ENCODE peak calls at places on chromosomes 3 and 15, in six cellular contexts. A is esophagus muscularis mucosa; X is endodermal cell; W is colonic mucosa; Q is GM23248; P is CD8-positive, alpha-beta memory T cell. Z is an unnamed sample.

GRCh38 chr3:152051501-152052404 is 178.3 kb downstream of the SUCNR1 start:
- DNase-seq in A (no peak), X (no peak), W (no peak), Q (peak), P (no peak), Z (no peak)

GRCh38 chr3:109731639-109732473 is 394.5 kb upstream of the DPPA4 start:
- DNase-seq in A (no peak), X (peak), W (peak), Q (peak), P (peak), Z (no peak)

GRCh38 chr15:71588746-71589145 is 221.6 kb upstream of the NR2E3 start:
- DNase-seq in A (peak), X (peak), W (no peak), Q (peak), P (no peak), Z (no peak)

GRCh38 chr3:179666436-179667035 is 13.7 kb downstream of the USP13 start:
- DNase-seq in A (no peak), X (peak), W (no peak), Q (peak), P (no peak), Z (no peak)

GRCh38 chr3:4302747-4303146 is 422 bp upstream of the SETMAR start:
- DNase-seq in A (no peak), X (no peak), W (peak), Q (no peak), P (no peak), Z (no peak)

GRCh38 chr3:72446406-72447058 is 401.7 kb downstream of the SHQ1 start:
- DNase-seq in A (no peak), X (peak), W (no peak), Q (peak), P (peak), Z (no peak)

GRCh38 chr15:79071901-79072300 is 18.7 kb downstream of the RASGRF1 start:
- DNase-seq in A (no peak), X (no peak), W (no peak), Q (peak), P (no peak), Z (no peak)

GRCh38 chr3:177468331-177468730 is 271.0 kb upstream of the TBL1XR1 start:
- DNase-seq in A (no peak), X (no peak), W (no peak), Q (peak), P (no peak), Z (no peak)

GRCh38 chr3:124149774-124150173 is 157.8 kb upstream of the ROPN1 start:
- DNase-seq in A (no peak), X (peak), W (no peak), Q (no peak), P (no peak), Z (no peak)

GRCh38 chr3:81666502-81667121 is 94.8 kb downstream of the GBE1 start:
- DNase-seq in A (no peak), X (no peak), W (no peak), Q (peak), P (no peak), Z (no peak)

DNA sequence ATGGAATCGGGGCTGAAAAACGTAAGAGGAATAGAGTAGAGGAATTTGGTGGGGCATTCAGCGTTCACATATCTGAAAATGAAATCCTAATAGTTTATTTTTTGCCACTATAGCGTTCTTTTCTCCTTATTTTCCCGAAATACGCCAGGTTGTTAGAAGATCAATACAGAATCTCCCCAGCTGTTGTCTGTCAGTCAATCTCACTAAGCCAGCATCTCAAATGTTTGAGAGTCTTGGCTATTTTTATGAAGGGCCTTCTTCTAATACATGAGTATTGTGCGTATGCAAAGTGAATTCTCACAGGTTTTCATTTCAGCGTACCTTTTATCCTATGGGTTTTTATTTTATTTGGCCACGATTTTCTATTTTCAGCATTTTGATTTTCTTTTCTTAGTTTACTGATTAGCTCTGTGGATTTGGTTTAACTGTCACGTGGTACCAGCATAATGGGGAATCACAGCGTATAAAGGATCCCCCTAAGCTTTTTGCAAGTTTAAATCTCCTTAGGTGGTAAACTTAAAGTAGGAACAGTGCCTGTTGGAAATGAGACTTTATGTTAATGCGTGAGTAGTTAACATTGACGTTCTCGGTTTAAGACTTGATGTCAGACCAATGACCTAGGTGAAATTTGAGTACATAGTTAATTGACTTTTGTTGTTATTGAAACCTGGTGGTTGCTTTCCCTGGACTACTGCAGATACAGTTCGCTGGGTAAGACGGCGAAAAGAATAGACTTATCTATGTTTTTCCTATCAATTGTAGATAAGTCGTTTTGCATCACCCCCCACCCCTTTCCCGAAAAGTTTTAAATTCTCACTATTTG is 1.3 kb downstream of the FXR1 start:
- DNase-seq in A (no peak), X (no peak), W (no peak), Q (peak), P (no peak), Z (no peak)
- H3K4me3 ChIP-seq in A (peak), X (peak), W (peak), Q (peak), P (peak), Z (peak)

DNA sequence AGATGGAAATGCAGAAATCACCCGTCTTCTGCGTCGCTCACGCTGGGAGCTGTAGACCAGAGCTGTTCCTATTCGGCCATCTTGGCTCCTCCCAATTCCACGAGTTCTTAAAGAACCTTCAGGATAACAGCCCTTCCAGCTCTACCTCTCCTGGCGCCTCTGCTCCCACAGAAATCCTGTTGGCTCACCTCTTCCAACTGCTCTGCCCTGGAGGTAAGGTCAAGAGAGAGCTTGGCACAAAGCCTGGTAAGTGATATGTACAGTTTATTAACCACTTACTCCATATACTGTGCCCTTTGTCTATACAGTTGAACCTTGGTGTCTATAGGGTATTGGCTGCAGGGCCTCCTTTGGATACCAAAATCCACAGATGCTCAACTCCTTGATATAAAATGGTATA is 17.8 kb upstream of the FGF12 start:
- DNase-seq in A (no peak), X (peak), W (no peak), Q (no peak), P (no peak), Z (no peak)
- H3K4me3 ChIP-seq in A (no peak), X (no peak), W (no peak), Q (no peak), P (no peak), Z (no peak)

DNA sequence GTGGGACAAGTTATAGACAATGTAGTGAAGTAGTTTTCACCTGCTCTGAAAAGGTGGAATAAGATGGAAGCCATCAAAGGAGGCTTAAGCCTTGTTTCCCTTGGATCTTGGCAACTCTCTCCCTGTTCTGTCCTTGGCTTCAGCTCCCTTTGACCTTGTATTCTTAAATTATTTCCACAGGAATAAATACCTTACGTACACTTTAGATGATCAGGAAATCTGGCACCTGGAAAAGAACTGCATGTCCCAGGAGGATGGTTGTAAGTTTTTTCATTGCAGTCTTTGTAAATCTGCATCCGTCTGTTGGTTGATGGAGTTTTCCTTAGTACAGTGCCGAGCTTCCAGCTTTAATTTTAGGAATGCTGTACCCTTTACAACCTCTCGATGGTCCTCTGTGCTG is 11.8 kb downstream of the ST6GAL1 start:
- DNase-seq in A (no peak), X (no peak), W (no peak), Q (no peak), P (no peak), Z (no peak)
- H3K4me3 ChIP-seq in A (no peak), X (no peak), W (no peak), Q (no peak), P (no peak), Z (no peak)

GRCh38 chr15:68846851-68847439 is 26.2 kb upstream of the ANP32A start:
- DNase-seq in A (no peak), X (no peak), W (no peak), Q (no peak), P (no peak), Z (no peak)

GRCh38 chr15:68849477-68849876 is 28.8 kb upstream of the ANP32A start:
- DNase-seq in A (no peak), X (peak), W (no peak), Q (no peak), P (no peak), Z (no peak)

GRCh38 chr15:68844856-68845550 is 24.3 kb upstream of the ANP32A start:
- DNase-seq in A (no peak), X (no peak), W (no peak), Q (no peak), P (no peak), Z (no peak)

GRCh38 chr15:68842958-68843357 is 22.3 kb upstream of the ANP32A start:
- DNase-seq in A (no peak), X (no peak), W (no peak), Q (no peak), P (no peak), Z (no peak)

DNA sequence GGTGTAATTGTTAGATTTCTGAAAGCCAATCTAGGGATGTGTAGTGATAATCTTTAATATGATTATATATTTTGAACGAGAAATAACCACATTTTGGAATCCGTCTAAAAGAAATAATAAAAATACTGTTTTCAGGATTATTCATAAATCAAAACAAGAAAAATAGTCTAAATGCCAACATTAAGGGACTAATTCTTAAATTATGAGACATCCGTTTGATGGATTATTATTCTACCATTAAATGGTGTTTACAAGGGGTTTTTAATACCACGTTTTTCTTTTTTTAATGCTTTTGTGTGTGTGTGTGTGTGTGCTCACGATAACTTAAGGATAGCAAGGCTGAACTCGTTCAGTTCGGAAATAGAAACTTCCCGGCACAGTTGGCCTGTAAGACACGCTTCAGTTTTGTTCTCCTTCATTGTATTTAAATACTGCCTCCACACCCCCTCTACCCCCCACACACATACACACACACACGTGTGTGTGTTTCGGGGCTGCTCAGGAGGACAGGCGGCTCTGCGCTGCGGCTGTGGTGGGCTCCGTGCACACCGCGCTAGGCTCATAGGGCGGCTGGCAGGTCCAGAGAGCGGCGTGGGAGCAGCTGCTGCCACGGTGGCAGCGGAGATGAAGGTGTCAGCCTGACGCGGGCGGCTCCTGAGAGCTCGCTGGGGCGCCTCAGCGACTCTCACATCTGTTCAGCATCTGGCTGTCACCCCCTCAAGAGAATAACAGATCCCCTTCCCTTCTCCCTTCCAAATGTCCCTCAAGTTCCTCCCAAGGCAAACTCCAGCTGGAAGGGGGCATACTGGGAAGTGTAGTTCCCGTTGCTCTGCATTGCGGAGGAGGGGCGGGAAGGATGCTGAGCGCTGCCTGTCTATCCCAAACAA is 23.0 kb upstream of the ANP32A start:
- DNase-seq in A (no peak), X (peak), W (no peak), Q (peak), P (no peak), Z (no peak)
- H3K4me3 ChIP-seq in A (peak), X (peak), W (peak), Q (peak), P (no peak), Z (no peak)

DNA sequence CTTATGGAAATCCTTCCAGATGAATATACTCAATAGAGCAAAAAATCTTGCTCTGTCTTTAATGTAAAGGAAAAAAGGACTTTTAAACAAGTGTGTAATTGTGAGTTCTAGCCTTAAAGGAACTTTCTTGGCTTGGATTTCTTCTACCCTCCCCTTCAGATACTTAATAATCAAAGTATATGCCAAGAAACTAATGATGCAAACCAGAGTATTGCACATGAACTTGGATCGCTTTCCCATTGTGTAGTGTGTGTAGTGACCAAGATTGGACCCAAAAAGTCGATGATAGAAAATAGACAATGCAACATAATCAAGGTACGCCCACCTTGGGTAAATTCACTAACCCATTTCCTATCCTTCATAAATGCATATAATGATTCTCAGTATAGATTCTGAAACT is 123.9 kb downstream of the TIGIT start:
- DNase-seq in A (no peak), X (no peak), W (no peak), Q (no peak), P (no peak), Z (no peak)
- H3K4me3 ChIP-seq in A (no peak), X (no peak), W (no peak), Q (peak), P (no peak), Z (no peak)

DNA sequence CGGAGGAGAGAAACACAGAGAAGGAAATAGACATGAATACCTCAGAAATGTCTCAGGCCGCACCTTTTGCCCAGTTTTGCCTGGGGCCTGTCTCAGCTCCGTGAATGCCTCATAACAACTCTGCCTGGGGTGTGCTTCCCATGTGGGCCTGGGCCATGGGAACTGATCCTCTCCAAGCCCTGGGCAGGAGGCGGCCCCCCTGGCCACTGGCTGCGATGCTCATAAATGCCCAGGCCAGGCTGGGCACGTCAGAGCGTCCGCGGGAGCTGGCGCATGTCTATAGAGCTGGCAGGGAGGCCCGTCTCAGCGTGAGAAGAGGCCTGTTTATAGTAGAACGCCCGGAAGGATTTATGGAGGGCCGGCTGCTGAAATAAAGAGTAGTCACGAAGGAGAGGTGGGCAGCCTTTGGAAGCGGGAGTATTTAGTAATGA is 86.0 kb upstream of the IGF1R start:
- DNase-seq in A (no peak), X (peak), W (no peak), Q (no peak), P (no peak), Z (no peak)
- H3K4me3 ChIP-seq in A (no peak), X (no peak), W (no peak), Q (no peak), P (no peak), Z (no peak)